ENCODE peak calls at places on chromosomes 12 and 14, in six cellular contexts. O is anterior cingulate cortex, B is T-helper 22 cell, G is KBM-7, D is HS-5, M is M059J. F is an unnamed sample.

GRCh38 chr14:106874365-106874764 is 1348.0 kb downstream of the TMEM121 start:
- DNase-seq in O (no peak), B (no peak), G (no peak), D (no peak), M (no peak), F (no peak)

GRCh38 chr14:58830121-58830520 is 192.4 kb downstream of the DACT1 start:
- DNase-seq in O (no peak), B (no peak), G (no peak), D (no peak), M (no peak), F (no peak)

GRCh38 chr14:75186953-75187352 is 10.5 kb upstream of the TMED10 start:
- DNase-seq in O (no peak), B (no peak), G (no peak), D (no peak), M (no peak), F (no peak)

GRCh38 chr14:73472182-73473114 is 14.1 kb upstream of the NUMB start:
- DNase-seq in O (no peak), B (no peak), G (peak), D (no peak), M (peak), F (peak)

GRCh38 chr12:108856428-108857157 is 790 bp downstream of the SSH1 start:
- DNase-seq in O (peak), B (peak), G (no peak), D (no peak), M (peak), F (peak)

GRCh38 chr12:24280085-24280842 is 330.8 kb upstream of the SOX5 start:
- DNase-seq in O (no peak), B (no peak), G (no peak), D (no peak), M (no peak), F (no peak)

GRCh38 chr14:69319911-69320310 is 60.0 kb downstream of the GALNT16 start:
- DNase-seq in O (no peak), B (no peak), G (no peak), D (no peak), M (no peak), F (no peak)

GRCh38 chr12:90908465-90908864 is 46.5 kb downstream of the CCER1 start:
- DNase-seq in O (no peak), B (no peak), G (no peak), D (peak), M (peak), F (peak)

GRCh38 chr14:48936352-48936751 is 649.8 kb downstream of the RPS29 start:
- DNase-seq in O (peak), B (no peak), G (no peak), D (peak), M (peak), F (no peak)

GRCh38 chr14:102993523-102993922 is 63.8 kb downstream of the CDC42BPB start:
- DNase-seq in O (no peak), B (no peak), G (no peak), D (no peak), M (peak), F (peak)

GRCh38 chr12:49079796-49080195 is 10.0 kb upstream of the RHEBL1 start:
- DNase-seq in O (no peak), B (no peak), G (no peak), D (no peak), M (no peak), F (no peak)

GRCh38 chr14:102205560-102205959 is 65.9 kb downstream of the WDR20 start:
- DNase-seq in O (no peak), B (no peak), G (no peak), D (no peak), M (no peak), F (no peak)

GRCh38 chr12:131468206-131468605 is 242.7 kb upstream of the SFSWAP start:
- DNase-seq in O (no peak), B (no peak), G (no peak), D (no peak), M (no peak), F (no peak)

GRCh38 chr12:13428538-13429265 is 232.2 kb downstream of the EMP1 start:
- DNase-seq in O (no peak), B (no peak), G (no peak), D (no peak), M (peak), F (peak)

GRCh38 chr12:126617312-126617711 is 1552.1 kb downstream of the AACS start:
- DNase-seq in O (no peak), B (no peak), G (peak), D (no peak), M (no peak), F (peak)

GRCh38 chr14:100850841-100851585 is 25.1 kb downstream of the MEG3 start:
- DNase-seq in O (no peak), B (peak), G (peak), D (no peak), M (no peak), F (peak)

GRCh38 chr12:19572920-19573558 is 133.7 kb downstream of the AEBP2 start:
- DNase-seq in O (no peak), B (no peak), G (peak), D (peak), M (peak), F (peak)

GRCh38 chr12:75389061-75389460 is 1.8 kb upstream of the GLIPR1L2 start:
- DNase-seq in O (no peak), B (no peak), G (no peak), D (peak), M (peak), F (peak)

GRCh38 chr14:59146484-59146883 is 42.0 kb upstream of the DAAM1 start:
- DNase-seq in O (no peak), B (no peak), G (no peak), D (no peak), M (no peak), F (no peak)

GRCh38 chr14:63938198-63939005 is 85.6 kb downstream of the SYNE2 start:
- DNase-seq in O (no peak), B (no peak), G (no peak), D (no peak), M (no peak), F (peak)

GRCh38 chr12:82688035-82688501 is 1.4 kb downstream of the TMTC2 start:
- DNase-seq in O (no peak), B (no peak), G (peak), D (no peak), M (peak), F (peak)

GRCh38 chr14:49992901-49993335 is 100.0 kb downstream of the ARF6 start:
- DNase-seq in O (no peak), B (no peak), G (no peak), D (no peak), M (peak), F (peak)

GRCh38 chr12:111154180-111154579 is 214.7 kb downstream of the PHETA1 start:
- DNase-seq in O (no peak), B (no peak), G (no peak), D (no peak), M (no peak), F (no peak)

GRCh38 chr14:64438181-64438839 is 27.0 kb upstream of the AKAP5 start:
- DNase-seq in O (no peak), B (no peak), G (no peak), D (peak), M (peak), F (peak)

GRCh38 chr14:51342226-51342625 is 102.2 kb downstream of the TMX1 start:
- DNase-seq in O (no peak), B (no peak), G (no peak), D (peak), M (peak), F (peak)

F was measured in EH.